ENCODE peak calls at places on chromosomes 1 and 21, in four cellular contexts. V is PC-9, Q is mammary epithelial cell, R is endothelial cell of umbilical vein. Z is an unnamed sample. For H3K9me3, the result is how much of the 10 kb centered on the place peaks cover.

GRCh38 chr1:10709646-10710045 is 86.8 kb downstream of the CASZ1 start:
- DNase-seq in V (no peak), Q (no peak), R (no peak), Z (no peak)

GRCh38 chr1:21293537-21294265 is 3.4 kb upstream of the ECE1 start:
- DNase-seq in V (no peak), Q (no peak), R (no peak), Z (no peak)

GRCh38 chr1:26482921-26483320 is 10.7 kb downstream of the HMGN2 start:
- DNase-seq in V (no peak), Q (no peak), R (no peak), Z (no peak)

GRCh38 chr21:35198004-35198403 is 148.9 kb upstream of the RUNX1 start:
- DNase-seq in V (peak), Q (peak), R (peak), Z (peak)

GRCh38 chr1:240526321-240526720 is 85.6 kb downstream of the GREM2 start:
- DNase-seq in V (no peak), Q (no peak), R (no peak), Z (peak)

GRCh38 chr1:99003911-99004269 is 771 bp downstream of the PLPPR5 start:
- DNase-seq in V (no peak), Q (no peak), R (no peak), Z (no peak)

GRCh38 chr1:41368801-41369200 is 7.6 kb downstream of the FOXO6 start:
- DNase-seq in V (no peak), Q (no peak), R (no peak), Z (no peak)

GRCh38 chr1:160522622-160523345 is at the start of gene SLAMF6:
- DNase-seq in V (no peak), Q (no peak), R (no peak), Z (no peak)

GRCh38 chr1:10456079-10456478 is 6.2 kb downstream of the CORT start:
- DNase-seq in V (no peak), Q (no peak), R (no peak), Z (no peak)

GRCh38 chr1:220717800-220718640 is 27.9 kb downstream of the C1orf115 start:
- DNase-seq in V (no peak), Q (no peak), R (no peak), Z (no peak)

GRCh38 chr1:114010433-114011184 is 31.3 kb downstream of the OLFML3 start:
- DNase-seq in V (no peak), Q (no peak), R (no peak), Z (no peak)

GRCh38 chr21:37915516-37915915 is 741 bp downstream of the KCNJ6 start:
- DNase-seq in V (no peak), Q (peak), R (no peak), Z (peak)

GRCh38 chr21:42093991-42094417 is 22.9 kb downstream of the UMODL1 start:
- DNase-seq in V (peak), Q (peak), R (peak), Z (peak)

GRCh38 chr1:31483012-31483946 is 70.3 kb downstream of the SERINC2 start:
- DNase-seq in V (peak), Q (peak), R (no peak), Z (peak)

GRCh38 chr1:9417695-9418094 is 121.6 kb upstream of the SLC25A33 start:
- DNase-seq in V (no peak), Q (no peak), R (no peak), Z (no peak)

GRCh38 chr1:98739762-98740161 is 78.2 kb downstream of the SNX7 start:
- DNase-seq in V (peak), Q (peak), R (no peak), Z (no peak)

GRCh38 chr1:46131727-46132528 is 501 bp downstream of the PIK3R3 start:
- DNase-seq in V (no peak), Q (peak), R (peak), Z (peak)

GRCh38 chr1:190169311-190170067 is 308.2 kb downstream of the BRINP3 start:
- DNase-seq in V (peak), Q (peak), R (peak), Z (no peak)

GRCh38 chr1:207282049-207282448 is 39.4 kb upstream of the CD55 start:
- DNase-seq in V (peak), Q (peak), R (peak), Z (no peak)

GRCh38 chr1:61310538-61310937 is 228.2 kb downstream of the NFIA start:
- DNase-seq in V (no peak), Q (no peak), R (no peak), Z (no peak)

GRCh38 chr1:153881764-153882163 is 41.0 kb downstream of the GATAD2B start:
- DNase-seq in V (no peak), Q (no peak), R (peak), Z (peak)

GRCh38 chr1:232014941-232015340 is 388.4 kb downstream of the DISC1 start:
- DNase-seq in V (no peak), Q (no peak), R (no peak), Z (no peak)

GRCh38 chr1:47697616-47698335 is 259.9 kb downstream of the FOXD2 start:
- DNase-seq in V (no peak), Q (no peak), R (no peak), Z (peak)

GRCh38 chr1:116817582-116818064 is 63.4 kb downstream of the CD2 start:
- DNase-seq in V (peak), Q (peak), R (peak), Z (peak)

GRCh38 chr1:184153731-184154130 is 102.2 kb downstream of the TSEN15 start:
- DNase-seq in V (no peak), Q (no peak), R (no peak), Z (no peak)
- H3K9me3 ChIP-seq in V (under half), Q (under half), R (under half), Z (under half)

GRCh38 chr1:164824542-164824941 is 265.6 kb downstream of the PBX1 start:
- DNase-seq in V (no peak), Q (no peak), R (no peak), Z (no peak)

GRCh38 chr1:164821648-164822047 is 262.7 kb downstream of the PBX1 start:
- DNase-seq in V (no peak), Q (no peak), R (no peak), Z (no peak)

GRCh38 chr1:164823486-164824279 is 264.7 kb downstream of the PBX1 start:
- DNase-seq in V (no peak), Q (no peak), R (no peak), Z (peak)
- TF ChIP-seq CTCF in V (no peak), Q (no peak), R (no peak), Z (no peak)

DNA sequence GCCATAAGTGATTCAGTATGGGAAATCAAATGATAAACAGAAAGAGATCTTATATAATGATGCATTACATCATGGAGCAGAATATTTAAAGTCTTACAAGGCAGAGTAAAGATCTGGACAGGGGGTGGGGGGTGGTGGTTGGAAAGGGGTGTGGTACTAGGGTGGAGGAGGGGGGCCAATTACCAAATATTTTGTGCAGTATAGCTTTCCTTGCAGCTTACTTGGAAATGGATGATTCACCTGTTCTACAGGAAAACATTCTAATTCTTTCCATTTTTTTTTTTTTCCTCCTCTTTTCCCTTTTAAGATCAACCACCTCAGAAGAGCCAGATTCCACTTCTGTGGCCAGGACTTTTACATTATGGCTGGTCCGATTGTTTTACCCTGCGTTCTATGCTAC is 859.3 kb downstream of the USP25 start:
- DNase-seq in V (peak), Q (no peak), R (no peak), Z (no peak)
- H3K4me2 ChIP-seq in V (peak), Q (peak), R (no peak), Z (peak)

DNA sequence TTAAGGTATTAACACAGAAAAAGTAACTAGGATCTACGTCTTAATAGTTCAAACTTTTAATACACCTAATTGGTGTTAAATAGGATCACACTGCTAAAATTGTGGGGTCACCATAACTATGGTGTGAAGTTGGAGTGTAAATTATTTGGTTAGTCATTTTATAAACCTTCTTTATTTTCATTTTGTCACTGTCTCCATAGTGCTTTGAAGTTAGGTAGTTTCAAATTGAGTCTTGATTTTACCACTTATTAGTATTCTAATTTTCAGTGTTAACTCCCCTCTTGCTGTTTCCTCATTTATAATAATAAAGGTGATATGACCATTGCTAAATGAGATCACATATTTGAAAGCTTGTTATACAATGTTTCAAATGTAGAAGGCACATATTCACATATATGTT is 738.1 kb upstream of the CHRM3 start:
- DNase-seq in V (no peak), Q (no peak), R (no peak), Z (no peak)
- H3K9me3 ChIP-seq in V (under half), Q (under half), R (under half), Z (under half)

DNA sequence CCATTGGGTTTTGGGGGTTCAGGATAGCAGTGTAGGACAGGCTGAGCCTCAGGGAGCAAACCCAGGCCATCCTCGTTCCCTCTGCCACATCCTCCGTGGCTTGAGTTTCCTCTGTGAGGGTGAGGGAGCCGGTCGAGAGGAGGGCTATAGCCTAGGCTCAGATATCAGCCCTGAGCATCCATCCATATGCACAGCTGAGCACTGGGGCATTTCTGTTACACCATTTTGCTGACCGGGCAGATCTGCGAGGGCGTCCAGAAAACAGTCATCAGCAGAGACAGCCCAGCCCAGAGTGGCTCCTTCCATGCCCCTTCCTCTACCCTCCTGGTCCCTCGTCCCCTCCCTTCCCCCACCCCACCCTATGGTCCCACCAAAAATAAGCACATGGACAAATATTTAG is 53.5 kb downstream of the PTPRF start:
- DNase-seq in V (peak), Q (no peak), R (no peak), Z (no peak)
- TF ChIP-seq CTCF in V (no peak), Q (no peak), R (no peak), Z (no peak)

GRCh38 chr1:168468822-168469221 is 75.0 kb downstream of the XCL2 start:
- DNase-seq in V (no peak), Q (no peak), R (no peak), Z (no peak)
- H3K4me2 ChIP-seq in V (no peak), Q (no peak), R (no peak), Z (no peak)